ENCODE peak calls at places on chromosomes 12 and 14, in six cellular contexts. L is MM.1S, I is prostate gland, Q is fibroblast of mammary gland, Y is endodermal cell, A is body of pancreas. Z is an unnamed sample.

GRCh38 chr14:27642251-27642866 is 1044.5 kb upstream of the NOVA1 start:
- DNase-seq in L (no peak), I (no peak), Q (no peak), Y (no peak), A (no peak), Z (no peak)

GRCh38 chr12:95218164-95218851 is 701 bp downstream of the VEZT start:
- DNase-seq in L (peak), I (no peak), Q (peak), Y (no peak), A (no peak), Z (no peak)

GRCh38 chr14:68976160-68977067 is 2.7 kb downstream of the ACTN1 start:
- DNase-seq in L (no peak), I (no peak), Q (peak), Y (peak), A (no peak), Z (no peak)

GRCh38 chr12:82723093-82723492 is 36.4 kb downstream of the TMTC2 start:
- DNase-seq in L (no peak), I (no peak), Q (no peak), Y (no peak), A (no peak), Z (no peak)

GRCh38 chr14:74585406-74586335 is 26.4 kb downstream of the LTBP2 start:
- DNase-seq in L (no peak), I (no peak), Q (no peak), Y (no peak), A (no peak), Z (no peak)

GRCh38 chr12:3630111-3630510 is 122.8 kb downstream of the CRACR2A start:
- DNase-seq in L (no peak), I (no peak), Q (no peak), Y (no peak), A (no peak), Z (no peak)

GRCh38 chr14:80781968-80782367 is 159.6 kb downstream of the CEP128 start:
- DNase-seq in L (no peak), I (no peak), Q (peak), Y (no peak), A (no peak), Z (no peak)

GRCh38 chr12:77294016-77294415 is 228.6 kb upstream of the E2F7 start:
- DNase-seq in L (no peak), I (no peak), Q (peak), Y (no peak), A (no peak), Z (no peak)

GRCh38 chr12:131095826-131096680 is 142.3 kb downstream of the ADGRD1 start:
- DNase-seq in L (no peak), I (no peak), Q (no peak), Y (no peak), A (no peak), Z (no peak)

GRCh38 chr12:51771008-51771407 is 77.5 kb downstream of the FIGNL2 start:
- DNase-seq in L (no peak), I (no peak), Q (no peak), Y (no peak), A (no peak), Z (no peak)

GRCh38 chr12:98754095-98754494 is 109.0 kb downstream of the APAF1 start:
- DNase-seq in L (no peak), I (no peak), Q (peak), Y (no peak), A (no peak), Z (peak)

GRCh38 chr12:31322651-31323248 is 3.2 kb downstream of the SINHCAF start:
- DNase-seq in L (no peak), I (peak), Q (peak), Y (peak), A (no peak), Z (no peak)

GRCh38 chr14:76710093-76711010 is 50.9 kb upstream of the VASH1 start:
- DNase-seq in L (peak), I (no peak), Q (peak), Y (peak), A (peak), Z (peak)

GRCh38 chr12:100555722-100556121 is 17.8 kb upstream of the GAS2L3 start:
- DNase-seq in L (no peak), I (no peak), Q (peak), Y (no peak), A (no peak), Z (no peak)

GRCh38 chr12:27083861-27084271 is 1.5 kb upstream of the C12orf71 start:
- DNase-seq in L (no peak), I (no peak), Q (peak), Y (no peak), A (no peak), Z (no peak)

GRCh38 chr14:69711065-69711464 is 55.9 kb upstream of the SRSF5 start:
- DNase-seq in L (no peak), I (no peak), Q (no peak), Y (no peak), A (no peak), Z (no peak)

GRCh38 chr12:19186722-19187661 is 57.5 kb downstream of the PLEKHA5 start:
- DNase-seq in L (peak), I (peak), Q (peak), Y (no peak), A (no peak), Z (no peak)

GRCh38 chr14:34710744-34711143 is 3.6 kb downstream of the CFL2 start:
- DNase-seq in L (no peak), I (no peak), Q (peak), Y (no peak), A (no peak), Z (no peak)

GRCh38 chr14:103889313-103890051 is 38.8 kb upstream of the TDRD9 start:
- DNase-seq in L (no peak), I (no peak), Q (peak), Y (no peak), A (peak), Z (no peak)

GRCh38 chr12:6275609-6276246 is 34.8 kb upstream of the PLEKHG6 start:
- DNase-seq in L (no peak), I (no peak), Q (no peak), Y (peak), A (no peak), Z (no peak)

GRCh38 chr14:95040723-95041476 is 116.4 kb downstream of the DICER1 start:
- DNase-seq in L (no peak), I (no peak), Q (peak), Y (peak), A (no peak), Z (no peak)

GRCh38 chr12:12194206-12194605 is 72.6 kb downstream of the LRP6 start:
- DNase-seq in L (no peak), I (no peak), Q (peak), Y (no peak), A (no peak), Z (no peak)

GRCh38 chr14:101965145-101965531 is 765 bp downstream of the DYNC1H1 start:
- DNase-seq in L (peak), I (peak), Q (peak), Y (peak), A (peak), Z (no peak)

GRCh38 chr14:86221755-86222154 is 691.8 kb downstream of the FLRT2 start:
- DNase-seq in L (no peak), I (no peak), Q (no peak), Y (no peak), A (no peak), Z (no peak)

GRCh38 chr14:103879570-103880333 is 32.4 kb upstream of the PPP1R13B start:
- DNase-seq in L (no peak), I (peak), Q (no peak), Y (peak), A (peak), Z (no peak)

GRCh38 chr12:78470354-78471195 is 394.0 kb upstream of the SYT1 start:
- DNase-seq in L (peak), I (peak), Q (peak), Y (peak), A (peak), Z (no peak)

GRCh38 chr14:93033983-93034670 is 81.6 kb downstream of the ITPK1 start:
- DNase-seq in L (no peak), I (no peak), Q (no peak), Y (peak), A (no peak), Z (no peak)

GRCh38 chr12:63977441-63977840 is 132.9 kb downstream of the SRGAP1 start:
- DNase-seq in L (no peak), I (no peak), Q (peak), Y (no peak), A (no peak), Z (no peak)

GRCh38 chr14:41830679-41831078 is 224.0 kb downstream of the LRFN5 start:
- DNase-seq in L (no peak), I (no peak), Q (peak), Y (peak), A (no peak), Z (no peak)

GRCh38 chr14:89365071-89365801 is 51.8 kb downstream of the FOXN3 start:
- DNase-seq in L (peak), I (no peak), Q (peak), Y (no peak), A (no peak), Z (peak)

GRCh38 chr14:58978336-58978735 is 210.1 kb upstream of the DAAM1 start:
- DNase-seq in L (no peak), I (no peak), Q (no peak), Y (no peak), A (no peak), Z (no peak)

GRCh38 chr14:100305446-100306255 is 593 bp downstream of the SLC25A29 start:
- DNase-seq in L (no peak), I (peak), Q (no peak), Y (peak), A (peak), Z (no peak)

DNA sequence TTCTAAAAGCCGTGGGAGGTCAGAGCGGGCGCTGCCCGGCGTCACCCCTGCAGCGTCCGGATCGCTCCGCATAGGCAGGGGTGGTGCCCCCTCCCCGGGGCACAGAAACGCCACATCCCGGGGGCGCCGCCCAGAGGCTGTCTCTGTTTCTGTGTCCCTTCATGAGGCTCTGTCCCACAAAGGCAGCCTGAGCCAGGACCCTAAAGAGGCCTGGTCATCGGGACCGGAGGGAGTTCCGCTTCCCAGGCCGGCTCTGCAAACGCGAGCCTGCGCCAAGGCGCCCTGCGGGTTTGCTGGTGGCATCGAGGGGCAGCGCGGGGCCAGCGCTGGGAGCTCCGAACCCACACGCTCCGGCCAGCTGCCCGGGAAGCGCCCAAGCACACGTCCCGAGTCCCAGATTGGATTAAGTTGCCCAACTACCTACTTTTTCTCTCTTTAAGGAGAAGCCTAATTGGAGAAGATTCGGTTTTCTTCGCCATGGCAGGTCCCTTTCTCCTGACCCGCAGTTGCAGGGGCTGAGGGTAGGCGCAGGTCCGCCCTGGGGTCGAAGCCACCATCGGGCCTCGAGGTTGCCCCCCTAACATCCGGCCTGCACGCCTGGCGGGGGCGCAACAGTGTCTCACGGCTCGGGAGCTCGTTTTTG is 421.7 kb downstream of the VRK1 start:
- DNase-seq in L (no peak), I (no peak), Q (no peak), Y (peak), A (no peak), Z (no peak)
- H3K4me3 ChIP-seq in L (no peak), I (peak), Q (no peak), Y (peak), A (no peak), Z (no peak)

DNA sequence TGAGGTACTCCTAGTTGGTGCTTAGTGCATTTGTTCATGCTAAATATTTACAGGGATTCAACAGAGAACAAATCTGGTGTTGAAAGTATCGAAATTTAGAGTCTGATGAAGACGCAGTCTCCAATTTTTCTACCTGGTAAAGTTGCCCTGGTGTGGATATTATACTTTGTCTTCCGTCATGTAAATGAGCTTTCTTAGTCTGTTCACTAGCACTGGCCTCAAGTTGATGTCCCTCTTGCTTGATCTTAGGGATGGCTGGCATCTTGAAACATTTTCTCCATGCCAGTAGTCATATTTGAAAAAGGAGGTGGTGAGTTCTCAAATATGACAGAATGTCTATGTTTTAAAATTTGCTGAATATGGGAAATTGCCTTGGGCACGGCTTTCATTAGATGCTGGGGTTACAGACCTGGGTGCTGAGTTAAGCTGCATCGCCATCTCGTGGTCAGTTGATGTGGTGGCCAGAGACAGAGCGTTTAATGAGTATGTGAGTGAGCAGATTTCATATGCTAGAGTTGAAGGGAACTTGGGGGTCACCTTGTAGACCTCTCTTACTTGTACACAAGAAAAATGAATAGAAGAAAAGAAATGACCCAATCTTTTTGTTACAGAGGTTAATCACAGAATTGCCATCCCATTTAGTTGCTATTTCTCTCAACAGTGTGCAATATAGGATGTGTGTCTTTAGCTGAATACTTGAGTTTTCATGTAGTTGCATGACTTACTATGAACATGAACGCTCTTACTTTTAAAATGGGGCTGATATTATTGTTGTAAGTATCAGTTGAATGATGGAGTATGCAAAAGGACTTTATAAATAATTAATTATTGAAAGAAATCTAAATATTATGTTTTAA is 172.8 kb upstream of the DCN start:
- DNase-seq in L (peak), I (peak), Q (peak), Y (peak), A (peak), Z (peak)
- TF ChIP-seq CTCF in L (peak), I (peak), Q (peak), Y (peak), A (peak), Z (peak)

DNA sequence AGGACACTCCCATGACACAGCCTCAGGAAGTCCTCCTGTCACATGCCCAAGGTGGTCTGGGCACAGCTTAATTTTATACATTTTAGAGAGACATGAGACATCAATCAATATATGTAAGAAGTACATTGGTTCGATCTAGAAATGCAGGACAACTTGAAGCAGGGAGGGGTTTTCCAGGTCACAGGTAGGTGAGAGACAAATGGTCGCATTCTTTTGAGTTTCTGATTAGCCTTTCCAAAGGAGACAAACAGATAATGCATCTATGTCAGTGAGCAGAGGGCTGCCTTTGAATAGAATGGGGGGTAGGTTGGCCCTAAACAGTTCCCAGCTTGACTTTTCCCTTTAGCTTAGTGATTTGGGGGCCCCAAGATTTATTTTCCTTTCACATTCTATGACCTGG is 2.5 kb downstream of the HSPB8 start:
- DNase-seq in L (no peak), I (no peak), Q (no peak), Y (no peak), A (no peak), Z (no peak)
- H3K4me3 ChIP-seq in L (no peak), I (peak), Q (no peak), Y (peak), A (no peak), Z (no peak)

GRCh38 chr14:31300296-31300695 is 92.7 kb upstream of the HECTD1 start:
- DNase-seq in L (no peak), I (no peak), Q (peak), Y (peak), A (no peak), Z (no peak)
- TF ChIP-seq CTCF in L (no peak), I (no peak), Q (peak), Y (peak), A (no peak), Z (no peak)

GRCh38 chr14:36504805-36505192 is 15.2 kb downstream of the NKX2-1 start:
- DNase-seq in L (no peak), I (no peak), Q (no peak), Y (peak), A (no peak), Z (no peak)

GRCh38 chr14:36505892-36506731 is 13.9 kb downstream of the NKX2-1 start:
- DNase-seq in L (no peak), I (no peak), Q (no peak), Y (peak), A (no peak), Z (no peak)

GRCh38 chr14:36506732-36507614 is 13.1 kb downstream of the NKX2-1 start:
- DNase-seq in L (no peak), I (no peak), Q (no peak), Y (peak), A (no peak), Z (no peak)

GRCh38 chr14:36503771-36504741 is 16.0 kb downstream of the NKX2-1 start:
- DNase-seq in L (no peak), I (no peak), Q (no peak), Y (peak), A (no peak), Z (no peak)

GRCh38 chr14:36505193-36505815 is 14.7 kb downstream of the NKX2-1 start:
- DNase-seq in L (peak), I (no peak), Q (no peak), Y (peak), A (no peak), Z (no peak)
- H3K4me3 ChIP-seq in L (peak), I (no peak), Q (no peak), Y (no peak), A (no peak), Z (no peak)

Z was measured in GM12864.